ENCODE peak calls at places on chromosomes 16 and 17, in five cellular contexts. I is neural progenitor cell, Y is fibroblast of lung, J is left ventricle myocardium inferior, B is Peyer's patch. K is an unnamed sample. For H3K9me3 and H3K4me1, the result is how much of the 10 kb centered on the place peaks cover.

GRCh38 chr17:28901866-28902818 is 737 bp downstream of the DHRS13 start:
- DNase-seq in J (peak), I (no peak), Y (peak), B (peak), K (peak)

GRCh38 chr17:21464611-21465021 is 88.5 kb downstream of the KCNJ12 start:
- DNase-seq in B (no peak), I (no peak), Y (no peak), J (no peak), K (no peak)

GRCh38 chr17:13106171-13106570 is 88.3 kb upstream of the ELAC2 start:
- DNase-seq in I (no peak), B (no peak), J (no peak), Y (no peak), K (no peak)

GRCh38 chr17:31144427-31144826 is 49.6 kb downstream of the NF1 start:
- DNase-seq in Y (no peak), B (no peak), J (no peak), I (peak), K (no peak)

GRCh38 chr17:42163696-42164407 is 9.1 kb upstream of the RAB5C start:
- DNase-seq in J (no peak), Y (no peak), I (no peak), B (no peak), K (no peak)

GRCh38 chr17:77002103-77003045 is 134.2 kb downstream of the MGAT5B start:
- DNase-seq in J (no peak), B (no peak), I (peak), Y (peak), K (no peak)

GRCh38 chr17:75504347-75505151 is 10.8 kb downstream of the CASKIN2 start:
- DNase-seq in I (peak), B (peak), J (no peak), Y (no peak), K (peak)

GRCh38 chr16:10514369-10515055 is 65.9 kb downstream of the EMP2 start:
- DNase-seq in Y (peak), B (peak), I (peak), J (no peak), K (no peak)

GRCh38 chr17:50076221-50076590 is 18.9 kb upstream of the PDK2 start:
- DNase-seq in B (no peak), J (no peak), I (no peak), Y (no peak), K (no peak)

GRCh38 chr17:511833-512251 is 159.2 kb upstream of the RPH3AL start:
- DNase-seq in J (no peak), B (no peak), Y (no peak), I (no peak), K (no peak)

GRCh38 chr17:78557598-78558039 is 19.6 kb downstream of the DNAH17 start:
- DNase-seq in I (no peak), J (no peak), B (no peak), Y (peak), K (no peak)

GRCh38 chr17:83155128-83156081 is 76.0 kb downstream of the METRNL start:
- DNase-seq in I (no peak), J (no peak), Y (peak), B (no peak), K (no peak)

GRCh38 chr17:9436629-9437028 is 139.0 kb downstream of the STX8 start:
- DNase-seq in B (no peak), Y (no peak), J (no peak), I (no peak), K (no peak)

GRCh38 chr16:14310519-14310991 is 239.4 kb downstream of the MRTFB start:
- DNase-seq in Y (peak), I (peak), B (peak), J (no peak), K (no peak)
- TF ChIP-seq CTCF in Y (no peak), I (peak), B (no peak), J (no peak), K (no peak)

GRCh38 chr17:3381957-3382356 is 4.2 kb downstream of the OR3A2 start:
- DNase-seq in B (no peak), J (no peak), I (no peak), Y (no peak), K (no peak)
- H3K9me3 ChIP-seq in B (under half), J (under half), I (under half), Y (under half), K (under half)

GRCh38 chr17:39852239-39852638 is 11.9 kb downstream of the IKZF3 start:
- DNase-seq in B (no peak), J (no peak), I (no peak), Y (no peak), K (no peak)
- H3K4me1 ChIP-seq in B (under half), J (under half), I (under half), Y (under half), K (under half)

GRCh38 chr17:47745037-47745380 is 12.0 kb downstream of the TBX21 start:
- DNase-seq in Y (no peak), I (no peak), B (no peak), J (no peak), K (no peak)
- TF ChIP-seq CTCF in Y (no peak), I (no peak), B (no peak), J (peak), K (no peak)

GRCh38 chr16:35906440-35906839 is 2447.0 kb downstream of the TP53TG3F start:
- DNase-seq in J (no peak), B (no peak), I (no peak), Y (no peak), K (no peak)

GRCh38 chr16:35909351-35909954 is 2450.0 kb downstream of the TP53TG3F start:
- DNase-seq in I (no peak), B (no peak), J (no peak), Y (no peak), K (no peak)

GRCh38 chr16:35910409-35910808 is 2451.0 kb downstream of the TP53TG3F start:
- DNase-seq in B (no peak), I (no peak), J (no peak), Y (no peak), K (no peak)

GRCh38 chr16:35908152-35908551 is 2448.7 kb downstream of the TP53TG3F start:
- DNase-seq in B (no peak), J (no peak), Y (no peak), I (no peak), K (no peak)

DNA sequence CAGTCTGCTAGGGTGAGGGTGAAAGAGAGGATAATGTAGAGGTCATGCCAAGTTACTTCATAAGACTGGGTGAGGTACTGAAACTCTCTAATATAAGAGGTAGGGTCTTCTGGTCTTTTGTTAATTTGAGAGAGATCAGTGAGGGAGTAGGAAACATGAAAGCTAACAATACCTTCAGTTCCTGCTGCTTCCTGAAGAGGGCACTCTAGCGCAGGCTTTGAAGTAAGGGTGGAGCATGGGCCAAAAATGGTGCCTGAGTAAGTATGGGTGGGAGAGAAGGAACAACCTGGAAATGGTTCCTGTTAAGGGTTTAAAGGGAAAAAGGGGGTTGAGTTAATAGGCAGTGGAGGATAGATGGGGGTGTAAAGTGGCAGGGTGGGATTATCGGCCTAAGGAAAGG is 2449.5 kb downstream of the TP53TG3F start:
- DNase-seq in J (no peak), I (no peak), B (no peak), Y (no peak), K (no peak)
- H3K9me3 ChIP-seq in J (under half), I (under half), B (under half), Y (under half), K (under half)

DNA sequence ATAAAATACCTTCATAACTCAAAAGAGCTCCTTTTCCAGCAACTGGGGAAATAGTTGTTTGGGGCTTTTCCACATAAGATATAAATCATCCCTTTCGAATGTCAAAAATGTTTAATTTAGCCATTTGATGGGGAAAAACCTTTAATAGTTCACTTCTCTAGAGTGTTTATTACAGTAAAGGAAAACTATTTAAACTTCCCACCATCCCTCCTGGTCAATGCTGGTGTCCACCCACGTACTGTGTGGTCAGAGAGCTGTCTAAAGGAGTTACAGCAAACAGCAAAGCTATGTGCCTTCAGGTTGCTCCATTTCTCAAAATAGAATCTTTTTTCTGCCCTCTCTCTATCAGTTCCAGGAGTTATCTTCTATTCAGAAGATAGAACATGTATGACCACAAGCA is 33.5 kb downstream of the KANSL1 start:
- DNase-seq in J (no peak), B (no peak), Y (peak), I (no peak), K (no peak)
- H3K4me1 ChIP-seq in J (half or more), B (under half), Y (under half), I (under half), K (half or more)

GRCh38 chr16:83981799-83982198 is 13.8 kb downstream of the NECAB2 start:
- DNase-seq in J (no peak), B (no peak), Y (no peak), I (no peak), K (no peak)

GRCh38 chr16:83978401-83978904 is 10.4 kb downstream of the NECAB2 start:
- DNase-seq in Y (no peak), I (no peak), B (no peak), J (no peak), K (no peak)

GRCh38 chr16:83977056-83977815 is 9.2 kb downstream of the NECAB2 start:
- DNase-seq in J (no peak), I (no peak), Y (no peak), B (no peak), K (no peak)

GRCh38 chr16:83980794-83981193 is 12.8 kb downstream of the NECAB2 start:
- DNase-seq in J (no peak), B (no peak), Y (no peak), I (no peak), K (no peak)

GRCh38 chr16:83979456-83979855 is 11.4 kb downstream of the NECAB2 start:
- DNase-seq in B (no peak), J (no peak), Y (no peak), I (no peak), K (no peak)
- TF ChIP-seq CTCF in B (no peak), J (no peak), Y (no peak), I (no peak), K (no peak)

DNA sequence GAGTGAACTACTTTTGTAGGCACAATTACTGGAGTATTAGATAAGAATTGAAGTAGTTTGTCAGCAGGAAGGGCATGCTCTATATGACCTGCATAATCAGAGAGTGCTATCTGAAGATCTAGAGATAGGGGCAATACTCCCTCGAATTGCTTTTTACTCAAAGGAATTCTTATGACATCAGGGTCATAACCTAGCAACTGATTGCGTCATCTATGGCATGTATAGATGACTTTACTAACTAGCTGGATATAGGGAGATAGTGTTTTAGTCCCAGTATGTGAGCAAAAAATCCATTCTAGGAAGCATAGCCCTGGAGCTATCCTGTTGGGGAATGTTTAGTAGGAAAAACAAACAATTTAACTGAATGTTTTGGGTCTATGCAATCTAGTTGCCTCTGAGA is 109.5 kb upstream of the ZNF267 start:
- DNase-seq in Y (no peak), J (no peak), B (no peak), I (no peak), K (no peak)
- H3K9me3 ChIP-seq in Y (under half), J (half or more), B (under half), I (under half), K (half or more)

K was measured in lower lobe of right lung.